ENCODE peak calls at places on chromosome 17, in five cellular contexts. C is left ventricle myocardium superior, D is fibroblast of lung, A is GM20000, T is omental fat pad. Q is an unnamed sample.

GRCh38 chr17:40327244-40327666 is 18.3 kb downstream of the RARA start:
- DNase-seq in D (no peak), A (no peak), T (no peak), C (peak; percentile 14), Q (no peak)

GRCh38 chr17:62937636-62938035 is 28.4 kb upstream of the TANC2 start:
- DNase-seq in A (no peak), T (no peak), C (no peak), D (no peak), Q (no peak)

GRCh38 chr17:75430159-75430748 is 24.8 kb upstream of the GRB2 start:
- DNase-seq in T (no peak), A (no peak), D (no peak), C (no peak), Q (no peak)

GRCh38 chr17:28345420-28346198 is 10.0 kb downstream of the TNFAIP1 start:
- DNase-seq in C (peak; percentile 64), T (no peak), D (no peak), A (no peak), Q (no peak)

GRCh38 chr17:66143657-66144282 is 48.2 kb downstream of the CEP112 start:
- DNase-seq in T (no peak), C (no peak), A (no peak), D (no peak), Q (no peak)

GRCh38 chr17:57466042-57466471 is 209.7 kb downstream of the MSI2 start:
- DNase-seq in T (no peak), C (no peak), A (no peak), D (no peak), Q (no peak)

GRCh38 chr17:44941712-44942331 is 5.8 kb downstream of the KIF18B start:
- DNase-seq in C (no peak), T (no peak), D (no peak), A (no peak), Q (no peak)

GRCh38 chr17:15920758-15921239 is 24.1 kb upstream of the ADORA2B start:
- DNase-seq in T (no peak), C (peak; percentile 57), D (peak; percentile 91), A (no peak), Q (no peak)

GRCh38 chr17:73575470-73576235 is 68.6 kb downstream of the SDK2 start:
- DNase-seq in C (no peak), T (no peak), A (no peak), D (no peak), Q (no peak)

GRCh38 chr17:57955183-57955952 is at the start of gene CUEDC1:
- DNase-seq in A (peak; percentile 91), D (peak; percentile 48), C (peak; percentile 93), T (no peak), Q (peak; percentile 48)

GRCh38 chr17:57927048-57927723 is 28.0 kb downstream of the CUEDC1 start:
- DNase-seq in A (no peak), C (peak; percentile 45), T (no peak), D (peak; percentile 88), Q (no peak)

GRCh38 chr17:1197781-1198490 is 18.2 kb upstream of the ABR start:
- DNase-seq in A (peak; percentile 85), T (no peak), C (peak; percentile 84), D (peak; percentile 62), Q (peak; percentile 68)

GRCh38 chr17:65017375-65017774 is 39.2 kb downstream of the GNA13 start:
- DNase-seq in T (no peak), A (no peak), C (no peak), D (peak; percentile 61), Q (no peak)

GRCh38 chr17:76888661-76889060 is 20.5 kb downstream of the MGAT5B start:
- DNase-seq in A (no peak), C (no peak), D (no peak), T (no peak), Q (no peak)

GRCh38 chr17:53607475-53607874 is 215.3 kb upstream of the KIF2B start:
- DNase-seq in C (no peak), T (no peak), A (no peak), D (no peak), Q (no peak)

GRCh38 chr17:3994221-3994576 is 30.0 kb upstream of the ATP2A3 start:
- DNase-seq in C (no peak), T (no peak), D (no peak), A (no peak), Q (no peak)

GRCh38 chr17:1800240-1800639 is 29.5 kb downstream of the SMYD4 start:
- DNase-seq in A (no peak), D (no peak), T (no peak), C (peak; percentile 47), Q (no peak)

GRCh38 chr17:31733326-31733725 is 125.7 kb downstream of the COPRS start:
- DNase-seq in C (no peak), T (no peak), D (no peak), A (no peak), Q (no peak)

GRCh38 chr17:50047488-50048126 is 8.3 kb upstream of the ITGA3 start:
- DNase-seq in D (peak; percentile 56), A (no peak), C (no peak), T (no peak), Q (no peak)

GRCh38 chr17:13346996-13347762 is 254.6 kb downstream of the HS3ST3A1 start:
- DNase-seq in A (no peak), D (peak; percentile 92), C (no peak), T (no peak), Q (no peak)

GRCh38 chr17:33166472-33166871 is 126.6 kb downstream of the ASIC2 start:
- DNase-seq in A (no peak), T (no peak), C (no peak), D (no peak), Q (no peak)

GRCh38 chr17:58344047-58344790 is 7.8 kb downstream of the SUPT4H1 start:
- DNase-seq in T (no peak), A (peak; percentile 78), C (no peak), D (no peak), Q (peak; percentile 93)

GRCh38 chr17:49344914-49345313 is 17.1 kb downstream of the ZNF652 start:
- DNase-seq in T (no peak), C (no peak), D (no peak), A (no peak), Q (no peak)

GRCh38 chr17:62565817-62566216 is 61.7 kb upstream of the MRC2 start:
- DNase-seq in D (no peak), A (no peak), C (no peak), T (no peak), Q (no peak)

GRCh38 chr17:46192484-46193245 is 564 bp downstream of the KANSL1 start:
- DNase-seq in C (peak; percentile 78), D (peak; percentile 82), A (peak; percentile 87), T (no peak), Q (peak; percentile 58)

GRCh38 chr17:80104956-80105375 is 3.6 kb downstream of the GAA start:
- DNase-seq in C (peak; percentile 22), A (no peak), D (no peak), T (no peak), Q (no peak)

GRCh38 chr17:65576939-65577338 is 15.5 kb upstream of the AXIN2 start:
- DNase-seq in A (no peak), D (no peak), T (no peak), C (no peak), Q (no peak)

GRCh38 chr17:81253358-81254131 is 14.4 kb downstream of the NDUFAF8 start:
- DNase-seq in T (peak; percentile 39), C (no peak), A (peak; percentile 81), D (peak; percentile 40), Q (peak; percentile 51)

GRCh38 chr17:57819273-57819672 is 30.6 kb downstream of the MRPS23 start:
- DNase-seq in A (no peak), C (no peak), D (no peak), T (no peak), Q (no peak)

GRCh38 chr17:83121921-83122820 is 42.8 kb downstream of the METRNL start:
- DNase-seq in A (no peak), C (no peak), D (no peak), T (no peak), Q (no peak)

GRCh38 chr17:50210249-50211225 is 9.1 kb upstream of the COL1A1 start:
- DNase-seq in A (no peak), T (peak; percentile 77), D (peak; percentile 98), C (peak; percentile 75), Q (no peak)

GRCh38 chr17:62599964-62600657 is 27.4 kb upstream of the MRC2 start:
- DNase-seq in D (no peak), T (no peak), C (no peak), A (no peak), Q (no peak)

GRCh38 chr17:2262146-2262587 is 41.4 kb downstream of the SMG6 start:
- DNase-seq in C (no peak), D (peak; percentile 85), A (no peak), T (no peak), Q (no peak)

GRCh38 chr17:66724581-66725341 is 110.2 kb upstream of the CACNG5 start:
- DNase-seq in D (peak; percentile 88), T (no peak), C (no peak), A (no peak), Q (no peak)

GRCh38 chr17:42531455-42532354 is 4.3 kb upstream of the NAGLU start:
- DNase-seq in C (peak; percentile 86), T (no peak), D (peak; percentile 48), A (peak; percentile 76), Q (peak; percentile 47)